ENCODE peak calls at places on chromosomes 6 and 20, in ten cellular contexts. H, M, O, J, V, T, B, A, Y and X are unnamed samples.

GRCh38 chr6:53805725-53806124 is 10.9 kb downstream of the LRRC1 start:
- DNase-seq in M (no peak), A (no peak), H (no peak), T (no peak), B (no peak), O (no peak), Y (no peak), J (no peak), V (no peak), X (no peak)

GRCh38 chr6:151286192-151286591 is 46.4 kb downstream of the AKAP12 start:
- DNase-seq in B (no peak), V (no peak), T (no peak), A (no peak), J (no peak), Y (no peak), M (no peak), H (no peak), O (no peak), X (no peak)

GRCh38 chr20:25273046-25273445 is 25.2 kb downstream of the PYGB start:
- DNase-seq in V (no peak), M (peak; percentile 19), H (no peak), Y (no peak), A (no peak), T (no peak), B (no peak), O (no peak), J (no peak), X (peak; percentile 7)

GRCh38 chr20:53512076-53512475 is 81.6 kb downstream of the ZNF217 start:
- DNase-seq in J (no peak), B (no peak), A (no peak), T (no peak), O (no peak), V (no peak), H (no peak), M (no peak), Y (no peak), X (no peak)

GRCh38 chr20:63695419-63696310 is 787 bp upstream of the TNFRSF6B start:
- DNase-seq in Y (no peak), H (no peak), V (no peak), T (no peak), M (no peak), B (no peak), O (no peak), J (no peak), A (no peak), X (peak; percentile 25)

GRCh38 chr6:117188627-117189201 is 76.6 kb upstream of the VGLL2 start:
- DNase-seq in T (no peak), H (no peak), J (peak; percentile 33), O (peak; percentile 36), B (peak; percentile 17), M (no peak), Y (no peak), A (no peak), V (no peak), X (no peak)

GRCh38 chr20:18176318-18176785 is 38.7 kb downstream of the KAT14 start:
- DNase-seq in M (no peak), B (no peak), J (no peak), T (no peak), Y (no peak), A (no peak), O (no peak), V (no peak), H (no peak), X (no peak)

GRCh38 chr6:33672808-33673207 is 38.7 kb downstream of the UQCC2 start:
- DNase-seq in O (no peak), Y (no peak), T (peak; percentile 95), A (no peak), M (peak; percentile 66), V (peak; percentile 28), H (peak; percentile 94), J (peak; percentile 78), B (peak; percentile 97), X (no peak)

GRCh38 chr20:43415661-43416430 is 41.9 kb upstream of the SRSF6 start:
- DNase-seq in M (no peak), A (no peak), T (no peak), J (no peak), V (no peak), O (no peak), B (peak; percentile 5), Y (no peak), H (no peak), X (no peak)

GRCh38 chr6:141598487-141598886 is 534.2 kb upstream of the GJE1 start:
- DNase-seq in J (no peak), H (no peak), B (peak; percentile 39), A (no peak), M (no peak), T (peak; percentile 14), Y (no peak), O (no peak), V (no peak), X (no peak)

GRCh38 chr20:45117581-45117980 is 2.6 kb upstream of the WFDC5 start:
- DNase-seq in B (no peak), M (no peak), J (peak; percentile 65), A (no peak), T (no peak), H (no peak), V (no peak), Y (no peak), O (no peak), X (no peak)

GRCh38 chr20:50855498-50856474 is 60.9 kb downstream of the BCAS4 start:
- DNase-seq in V (no peak), B (no peak), M (no peak), O (no peak), Y (no peak), H (peak; percentile 51), T (peak; percentile 19), A (no peak), J (peak; percentile 78), X (no peak)